ENCODE peak calls at places on chromosomes 5 and 9, in four cellular contexts. Z, B, F and O are unnamed samples.

GRCh38 chr5:90301248-90301647 is 108.3 kb downstream of the CETN3 start:
- DNase-seq in Z (no peak), B (no peak), F (no peak), O (no peak)

GRCh38 chr9:69342769-69343168 is 17.8 kb downstream of the ENTREP1 start:
- DNase-seq in Z (no peak), B (no peak), F (no peak), O (peak; percentile 16)

GRCh38 chr5:57780306-57780958 is 297.8 kb upstream of the ACTBL2 start:
- DNase-seq in Z (no peak), B (no peak), F (peak; percentile 33), O (no peak)

GRCh38 chr5:145324101-145324500 is 511.0 kb downstream of the PRELID2 start:
- DNase-seq in Z (no peak), B (no peak), F (no peak), O (no peak)

GRCh38 chr5:159402328-159402727 is 72.0 kb upstream of the IL12B start:
- DNase-seq in Z (no peak), B (no peak), F (no peak), O (peak; percentile 62)

GRCh38 chr9:126516936-126517750 is 96.6 kb upstream of the LMX1B start:
- DNase-seq in Z (no peak), B (peak; percentile 80), F (peak; percentile 32), O (peak; percentile 90)

GRCh38 chr5:65255294-65255693 is 226.4 kb downstream of the ADAMTS6 start:
- DNase-seq in Z (no peak), B (no peak), F (no peak), O (no peak)

GRCh38 chr5:103582364-103582763 is 19.8 kb upstream of the NUDT12 start:
- DNase-seq in Z (no peak), B (peak; percentile 41), F (peak; percentile 59), O (peak; percentile 63)

GRCh38 chr5:61575103-61575502 is 243.0 kb downstream of the ZSWIM6 start:
- DNase-seq in Z (no peak), B (peak; percentile 10), F (peak; percentile 26), O (peak; percentile 57)

GRCh38 chr5:160843240-160843639 is 8.8 kb downstream of the ATP10B start:
- DNase-seq in Z (no peak), B (no peak), F (no peak), O (no peak)

GRCh38 chr5:75616961-75617660 is 5.9 kb downstream of the ANKDD1B start:
- DNase-seq in Z (no peak), B (peak; percentile 5), F (no peak), O (no peak)

GRCh38 chr5:345404-346195 is 24.1 kb downstream of the AHRR start:
- DNase-seq in Z (peak; percentile 64), B (no peak), F (no peak), O (no peak)

GRCh38 chr5:61319388-61320146 is 12.5 kb upstream of the ZSWIM6 start:
- DNase-seq in Z (no peak), B (no peak), F (no peak), O (no peak)

GRCh38 chr9:120982851-120983250 is 56.3 kb upstream of the TRAF1 start:
- DNase-seq in Z (no peak), B (no peak), F (no peak), O (no peak)

GRCh38 chr9:13690595-13690994 is 411.1 kb upstream of the MPDZ start:
- DNase-seq in Z (no peak), B (no peak), F (no peak), O (no peak)

GRCh38 chr9:95434116-95435073 is 82.4 kb downstream of the PTCH1 start:
- DNase-seq in Z (no peak), B (no peak), F (no peak), O (no peak)

GRCh38 chr5:139788294-139788875 is 7.2 kb upstream of the PSD2 start:
- DNase-seq in Z (peak; percentile 56), B (no peak), F (no peak), O (no peak)

GRCh38 chr5:178271726-178272479 is 39.3 kb upstream of the PHYKPL start:
- DNase-seq in Z (no peak), B (no peak), F (no peak), O (no peak)

GRCh38 chr9:19239955-19240354 is 9.5 kb downstream of the DENND4C start:
- DNase-seq in Z (no peak), B (no peak), F (no peak), O (peak; percentile 41)

GRCh38 chr9:96163712-96164111 is 138.3 kb downstream of the HSD17B3 start:
- DNase-seq in Z (no peak), B (no peak), F (no peak), O (no peak)

GRCh38 chr9:134521817-134522501 is 119.6 kb upstream of the COL5A1 start:
- DNase-seq in Z (no peak), B (no peak), F (no peak), O (no peak)

GRCh38 chr9:87725900-87726709 is at the start of gene CTSL:
- DNase-seq in Z (peak; percentile 97), B (peak; percentile 86), F (peak; percentile 92), O (peak; percentile 78)

GRCh38 chr9:105157178-105157583 is 87.3 kb upstream of the SLC44A1 start:
- DNase-seq in Z (peak; percentile 53), B (peak; percentile 51), F (peak; percentile 78), O (peak; percentile 67)

GRCh38 chr5:168023190-168023589 is 268.3 kb upstream of the WWC1 start:
- DNase-seq in Z (peak; percentile 39), B (no peak), F (no peak), O (no peak)

GRCh38 chr9:74499111-74499601 is 2.0 kb downstream of the RORB start:
- DNase-seq in Z (no peak), B (peak; percentile 4), F (no peak), O (no peak)

GRCh38 chr9:103152473-103152872 is 157.3 kb downstream of the CYLC2 start:
- DNase-seq in Z (no peak), B (no peak), F (no peak), O (peak; percentile 10)
- TF ChIP-seq CTCF in Z (no peak), B (no peak), F (no peak), O (peak; percentile 16)

DNA sequence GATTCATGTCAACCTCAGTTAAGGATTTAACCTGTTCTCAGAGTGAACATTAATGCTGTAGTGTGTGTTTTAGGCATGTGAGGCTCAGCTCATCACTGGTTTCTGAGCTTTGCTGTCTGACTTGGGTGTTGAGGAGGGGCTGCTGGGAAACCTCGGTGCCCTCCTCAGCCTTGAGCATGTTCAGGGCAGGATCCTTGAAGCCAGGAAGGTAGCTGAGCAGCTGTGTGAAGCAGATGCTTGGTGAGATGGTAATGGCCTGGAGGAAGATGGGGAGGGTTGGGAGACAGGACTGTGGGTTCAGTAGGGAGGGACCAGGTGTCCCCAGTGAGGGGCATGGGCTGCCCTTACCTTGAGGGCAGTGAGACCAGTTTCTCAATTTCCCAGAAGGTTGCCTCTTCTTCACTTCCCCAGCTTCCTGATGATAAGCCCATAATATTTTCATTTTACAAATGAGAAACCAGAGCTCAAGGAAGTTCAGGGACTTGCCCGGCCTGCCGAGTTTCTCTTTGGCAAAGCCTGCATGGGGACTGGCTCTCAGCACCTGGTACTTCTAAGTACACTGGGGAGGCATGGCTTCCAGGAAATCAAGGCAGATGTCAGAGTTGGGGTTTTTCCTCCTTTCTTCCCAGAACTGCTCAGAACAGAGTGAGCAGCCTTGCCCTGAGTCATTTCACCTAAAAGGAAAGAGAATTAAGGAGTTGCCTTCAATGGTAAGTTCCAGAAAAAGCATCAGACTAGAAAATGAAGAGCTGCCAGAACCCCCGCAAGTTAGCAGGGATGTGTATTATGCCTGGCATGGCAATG is 225.6 kb downstream of the MAST4 start:
- DNase-seq in Z (no peak), B (no peak), F (no peak), O (no peak)
- TF ChIP-seq CTCF in Z (no peak), B (no peak), F (no peak), O (no peak)

GRCh38 chr9:79257215-79257614 is 314.6 kb upstream of the TLE4 start:
- DNase-seq in Z (no peak), B (peak; percentile 59), F (no peak), O (no peak)

GRCh38 chr9:79256691-79257213 is 315.0 kb upstream of the TLE4 start:
- DNase-seq in Z (no peak), B (peak; percentile 70), F (no peak), O (no peak)

GRCh38 chr9:79255681-79256080 is 316.1 kb upstream of the TLE4 start:
- DNase-seq in Z (no peak), B (no peak), F (no peak), O (no peak)

GRCh38 chr9:79257671-79258410 is 313.9 kb upstream of the TLE4 start:
- DNase-seq in Z (no peak), B (peak; percentile 31), F (no peak), O (no peak)

GRCh38 chr9:79254900-79255651 is 316.7 kb upstream of the TLE4 start:
- DNase-seq in Z (no peak), B (no peak), F (peak; percentile 29), O (peak; percentile 33)
- TF ChIP-seq CTCF in Z (no peak), B (no peak), F (peak; percentile 29), O (peak; percentile 39)

GRCh38 chr5:73297430-73297829 is 124.4 kb downstream of the TMEM174 start:
- DNase-seq in Z (no peak), B (no peak), F (no peak), O (no peak)
- TF ChIP-seq CTCF in Z (no peak), B (no peak), F (no peak), O (no peak)

GRCh38 chr5:52582313-52582712 is 205.4 kb upstream of the ITGA1 start:
- DNase-seq in Z (no peak), B (no peak), F (peak; percentile 4), O (no peak)
- TF ChIP-seq CTCF in Z (no peak), B (peak; percentile 19), F (no peak), O (no peak)

DNA sequence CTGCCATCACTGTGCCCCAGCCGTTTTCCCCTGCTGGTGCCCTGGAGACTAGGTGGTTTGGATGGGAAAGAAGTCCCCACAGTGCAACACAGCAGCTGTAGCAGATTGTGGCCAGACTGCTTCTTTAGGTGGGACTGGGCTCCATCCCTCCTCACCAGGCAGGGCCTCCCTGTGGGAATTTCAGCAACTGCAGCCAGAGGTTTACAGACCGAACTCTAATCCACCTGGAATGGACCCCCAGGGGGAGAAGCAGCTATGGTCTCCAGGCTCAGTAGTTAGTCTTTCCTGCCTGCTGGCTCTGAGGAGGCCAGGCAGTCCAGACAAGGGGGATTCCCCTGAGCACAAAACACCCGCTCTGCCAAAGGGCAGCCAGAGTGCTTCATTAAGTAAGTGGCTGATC is 188.8 kb downstream of the SGCD start:
- DNase-seq in Z (no peak), B (no peak), F (no peak), O (no peak)
- TF ChIP-seq CTCF in Z (no peak), B (no peak), F (no peak), O (no peak)

GRCh38 chr5:101018299-101018698 is 115.2 kb upstream of the ST8SIA4 start:
- DNase-seq in Z (no peak), B (no peak), F (peak; percentile 22), O (no peak)

DNA sequence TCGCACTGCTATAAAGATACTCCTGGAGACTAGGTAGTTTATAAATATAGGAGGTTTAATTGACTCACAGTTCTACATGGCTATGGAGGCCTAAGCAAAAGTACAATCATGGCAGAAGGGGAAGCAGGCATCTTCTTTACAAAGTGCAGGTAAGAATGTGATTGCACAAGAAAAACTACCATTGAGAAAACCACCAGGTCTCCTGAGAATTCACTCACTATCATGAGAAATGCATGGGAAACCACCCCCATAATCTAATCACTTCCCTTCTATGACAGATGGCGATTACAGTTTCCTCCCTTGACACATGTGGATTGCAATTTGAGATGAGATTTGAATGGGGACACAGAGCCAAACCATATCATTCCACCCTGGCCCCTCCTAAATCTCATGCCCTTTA is 121.2 kb upstream of the ST8SIA4 start:
- DNase-seq in Z (no peak), B (no peak), F (no peak), O (no peak)
- TF ChIP-seq CTCF in Z (no peak), B (no peak), F (no peak), O (no peak)